ENCODE peak calls at places on chromosome 9, in five cellular contexts. Z is SW480, X is T-cell, R is occipital lobe, B is GM10248. M is an unnamed sample.
A peak's percentile ranks its signal among the peaks of the same experiment; 100 is the strongest.

GRCh38 chr9:110224583-110224982 is 16.6 kb upstream of the C9orf152 start:
- DNase-seq in R (no peak), B (no peak), Z (no peak), X (no peak), M (no peak)

GRCh38 chr9:36798350-36799065 is 225.8 kb downstream of the MELK start:
- DNase-seq in R (no peak), B (no peak), X (no peak), Z (peak; percentile 62), M (peak; percentile 77)

GRCh38 chr9:125632321-125633115 is 74.5 kb downstream of the MAPKAP1 start:
- DNase-seq in Z (peak; percentile 63), X (peak; percentile 2), R (no peak), B (peak; percentile 62), M (no peak)

GRCh38 chr9:27117489-27118135 is 8.6 kb downstream of the TEK start:
- DNase-seq in R (no peak), B (no peak), Z (peak; percentile 17), X (no peak), M (peak; percentile 42)

GRCh38 chr9:621199-621860 is 220.2 kb upstream of the DMRT1 start:
- DNase-seq in X (no peak), Z (no peak), R (no peak), B (no peak), M (no peak)

GRCh38 chr9:79403495-79403894 is 168.3 kb upstream of the TLE4 start:
- DNase-seq in R (no peak), X (no peak), B (no peak), Z (no peak), M (no peak)

GRCh38 chr9:111348821-111349271 is 18.8 kb upstream of the OR2K2 start:
- DNase-seq in R (no peak), X (no peak), Z (no peak), B (no peak), M (no peak)

GRCh38 chr9:34989946-34990635 is 546 bp downstream of the DNAJB5 start:
- DNase-seq in B (peak; percentile 56), Z (peak; percentile 14), R (peak; percentile 35), X (peak; percentile 37), M (peak; percentile 44)

GRCh38 chr9:121333950-121334773 is 35.9 kb downstream of the STOM start:
- DNase-seq in B (no peak), Z (no peak), R (no peak), X (no peak), M (no peak)